ENCODE peak calls at places on chromosomes 6 and 20, in five cellular contexts. One of them, this sample, is unnamed.

GRCh38 chr20:46557231-46557956 is 6.9 kb upstream of the OCSTAMP start:
- DNase-seq in CD8-positive, alpha-beta T cell: no peak
- DNase-seq in SW 1271: no peak
- DNase-seq in stimulated activated CD4-positive, alpha-beta T cell treated with anti-CD3 and anti-CD28 coated beads, Interleukin-1b, Interleukin-23, amount 100 ng/mL, for 1 hour: no peak
- DNase-seq in dorsolateral prefrontal cortex: no peak
- DNase-seq in this sample: no peak

GRCh38 chr20:46215913-46216707 is 92.2 kb downstream of the CDH22 start:
- DNase-seq in dorsolateral prefrontal cortex: no peak
- DNase-seq in CD8-positive, alpha-beta T cell: no peak
- DNase-seq in stimulated activated CD4-positive, alpha-beta T cell treated with anti-CD3 and anti-CD28 coated beads, Interleukin-1b, Interleukin-23, amount 100 ng/mL, for 1 hour: no peak
- DNase-seq in SW 1271: peak; percentile 16
- DNase-seq in this sample: no peak

GRCh38 chr20:59268827-59269226 is 31.6 kb upstream of the EDN3 start:
- DNase-seq in SW 1271: no peak
- DNase-seq in CD8-positive, alpha-beta T cell: no peak
- DNase-seq in stimulated activated CD4-positive, alpha-beta T cell treated with anti-CD3 and anti-CD28 coated beads, Interleukin-1b, Interleukin-23, amount 100 ng/mL, for 1 hour: no peak
- DNase-seq in dorsolateral prefrontal cortex: no peak
- DNase-seq in this sample: no peak

GRCh38 chr6:37994238-37994637 is 174.7 kb downstream of the ZFAND3 start:
- DNase-seq in CD8-positive, alpha-beta T cell: no peak
- DNase-seq in dorsolateral prefrontal cortex: no peak
- DNase-seq in SW 1271: no peak
- DNase-seq in stimulated activated CD4-positive, alpha-beta T cell treated with anti-CD3 and anti-CD28 coated beads, Interleukin-1b, Interleukin-23, amount 100 ng/mL, for 1 hour: no peak
- DNase-seq in this sample: no peak

GRCh38 chr20:20237093-20237959 is 130.6 kb upstream of the INSM1 start:
- DNase-seq in dorsolateral prefrontal cortex: no peak
- DNase-seq in CD8-positive, alpha-beta T cell: no peak
- DNase-seq in SW 1271: no peak
- DNase-seq in stimulated activated CD4-positive, alpha-beta T cell treated with anti-CD3 and anti-CD28 coated beads, Interleukin-1b, Interleukin-23, amount 100 ng/mL, for 1 hour: no peak
- DNase-seq in this sample: no peak

GRCh38 chr6:135935951-135936601 is 84.6 kb downstream of the PDE7B start:
- DNase-seq in stimulated activated CD4-positive, alpha-beta T cell treated with anti-CD3 and anti-CD28 coated beads, Interleukin-1b, Interleukin-23, amount 100 ng/mL, for 1 hour: no peak
- DNase-seq in SW 1271: no peak
- DNase-seq in CD8-positive, alpha-beta T cell: no peak
- DNase-seq in dorsolateral prefrontal cortex: no peak
- DNase-seq in this sample: peak; percentile 34

GRCh38 chr6:75488026-75488425 is 5.6 kb downstream of the FILIP1 start:
- DNase-seq in SW 1271: no peak
- DNase-seq in CD8-positive, alpha-beta T cell: no peak
- DNase-seq in stimulated activated CD4-positive, alpha-beta T cell treated with anti-CD3 and anti-CD28 coated beads, Interleukin-1b, Interleukin-23, amount 100 ng/mL, for 1 hour: no peak
- DNase-seq in dorsolateral prefrontal cortex: no peak
- DNase-seq in this sample: no peak

GRCh38 chr6:1624848-1625341 is 15.2 kb downstream of the FOXC1 start:
- DNase-seq in dorsolateral prefrontal cortex: no peak
- DNase-seq in CD8-positive, alpha-beta T cell: no peak
- DNase-seq in stimulated activated CD4-positive, alpha-beta T cell treated with anti-CD3 and anti-CD28 coated beads, Interleukin-1b, Interleukin-23, amount 100 ng/mL, for 1 hour: no peak
- DNase-seq in SW 1271: no peak
- DNase-seq in this sample: no peak

GRCh38 chr20:19211661-19212523 is 550 bp upstream of the SLC24A3 start:
- DNase-seq in CD8-positive, alpha-beta T cell: no peak
- DNase-seq in dorsolateral prefrontal cortex: no peak
- DNase-seq in SW 1271: no peak
- DNase-seq in stimulated activated CD4-positive, alpha-beta T cell treated with anti-CD3 and anti-CD28 coated beads, Interleukin-1b, Interleukin-23, amount 100 ng/mL, for 1 hour: no peak
- DNase-seq in this sample: peak; percentile 53

GRCh38 chr6:137044366-137045220 is at the start of gene IL20RA:
- DNase-seq in SW 1271: no peak
- DNase-seq in dorsolateral prefrontal cortex: no peak
- DNase-seq in stimulated activated CD4-positive, alpha-beta T cell treated with anti-CD3 and anti-CD28 coated beads, Interleukin-1b, Interleukin-23, amount 100 ng/mL, for 1 hour: no peak
- DNase-seq in CD8-positive, alpha-beta T cell: no peak
- DNase-seq in this sample: peak; percentile 33

GRCh38 chr20:9021699-9022098 is 47.2 kb upstream of the PLCB4 start:
- DNase-seq in dorsolateral prefrontal cortex: no peak
- DNase-seq in stimulated activated CD4-positive, alpha-beta T cell treated with anti-CD3 and anti-CD28 coated beads, Interleukin-1b, Interleukin-23, amount 100 ng/mL, for 1 hour: no peak
- DNase-seq in SW 1271: no peak
- DNase-seq in CD8-positive, alpha-beta T cell: no peak
- DNase-seq in this sample: no peak

GRCh38 chr6:131808460-131809269 is 845 bp downstream of the ENPP1 start:
- DNase-seq in stimulated activated CD4-positive, alpha-beta T cell treated with anti-CD3 and anti-CD28 coated beads, Interleukin-1b, Interleukin-23, amount 100 ng/mL, for 1 hour: no peak
- DNase-seq in dorsolateral prefrontal cortex: no peak
- DNase-seq in SW 1271: no peak
- DNase-seq in CD8-positive, alpha-beta T cell: no peak
- DNase-seq in this sample: no peak

GRCh38 chr6:31784270-31784925 is 7.3 kb upstream of the VWA7 start:
- DNase-seq in stimulated activated CD4-positive, alpha-beta T cell treated with anti-CD3 and anti-CD28 coated beads, Interleukin-1b, Interleukin-23, amount 100 ng/mL, for 1 hour: no peak
- DNase-seq in dorsolateral prefrontal cortex: no peak
- DNase-seq in CD8-positive, alpha-beta T cell: no peak
- DNase-seq in SW 1271: no peak
- DNase-seq in this sample: no peak

GRCh38 chr6:138086573-138087196 is 20.5 kb downstream of the PERP start:
- DNase-seq in SW 1271: no peak
- DNase-seq in stimulated activated CD4-positive, alpha-beta T cell treated with anti-CD3 and anti-CD28 coated beads, Interleukin-1b, Interleukin-23, amount 100 ng/mL, for 1 hour: no peak
- DNase-seq in dorsolateral prefrontal cortex: no peak
- DNase-seq in CD8-positive, alpha-beta T cell: no peak
- DNase-seq in this sample: no peak

GRCh38 chr6:45566882-45567281 is 189.1 kb upstream of the SUPT3H start:
- DNase-seq in SW 1271: no peak
- DNase-seq in stimulated activated CD4-positive, alpha-beta T cell treated with anti-CD3 and anti-CD28 coated beads, Interleukin-1b, Interleukin-23, amount 100 ng/mL, for 1 hour: no peak
- DNase-seq in dorsolateral prefrontal cortex: no peak
- DNase-seq in CD8-positive, alpha-beta T cell: no peak
- DNase-seq in this sample: no peak

GRCh38 chr6:106939208-106939607 is 35.3 kb downstream of the CD24 start:
- DNase-seq in SW 1271: no peak
- DNase-seq in CD8-positive, alpha-beta T cell: no peak
- DNase-seq in dorsolateral prefrontal cortex: no peak
- DNase-seq in stimulated activated CD4-positive, alpha-beta T cell treated with anti-CD3 and anti-CD28 coated beads, Interleukin-1b, Interleukin-23, amount 100 ng/mL, for 1 hour: no peak
- DNase-seq in this sample: no peak

GRCh38 chr6:71197770-71198169 is 90.8 kb upstream of the OGFRL1 start:
- DNase-seq in stimulated activated CD4-positive, alpha-beta T cell treated with anti-CD3 and anti-CD28 coated beads, Interleukin-1b, Interleukin-23, amount 100 ng/mL, for 1 hour: no peak
- DNase-seq in dorsolateral prefrontal cortex: no peak
- DNase-seq in SW 1271: no peak
- DNase-seq in CD8-positive, alpha-beta T cell: no peak
- DNase-seq in this sample: no peak

GRCh38 chr6:31559958-31560696 is 12.0 kb upstream of the LTA start:
- DNase-seq in dorsolateral prefrontal cortex: no peak
- DNase-seq in CD8-positive, alpha-beta T cell: peak; percentile 36
- DNase-seq in SW 1271: peak; percentile 82
- DNase-seq in stimulated activated CD4-positive, alpha-beta T cell treated with anti-CD3 and anti-CD28 coated beads, Interleukin-1b, Interleukin-23, amount 100 ng/mL, for 1 hour: no peak
- DNase-seq in this sample: no peak